ENCODE peak calls at places on chromosome 22, in ten cellular contexts. Q is fibroblast of lung, I is neuronal stem cell, M is IMR-90, B is PC-3, H is GM23338, C is HCT116, J is OCI-LY7, R is mesenchymal stem cell, V is GM23248. D is an unnamed sample.

GRCh38 chr22:20567993-20568417 is 60.6 kb downstream of the MED15 start:
- DNase-seq in I (no peak), H (peak), V (peak), Q (peak), C (peak), B (peak), M (peak), R (peak), J (no peak), D (no peak)

GRCh38 chr22:37021710-37022482 is 2.4 kb downstream of the MPST start:
- DNase-seq in B (peak), V (peak), M (peak), I (peak), J (peak), H (peak), Q (peak), C (peak), R (peak), D (no peak)

GRCh38 chr22:27984723-27985122 is 65.7 kb upstream of the PITPNB start:
- DNase-seq in J (no peak), I (no peak), B (no peak), H (no peak), Q (no peak), C (no peak), V (no peak), M (no peak), R (no peak), D (no peak)

GRCh38 chr22:50151571-50152537 is 18.7 kb upstream of the PANX2 start:
- DNase-seq in R (no peak), B (no peak), H (peak), Q (no peak), V (no peak), M (no peak), I (no peak), J (no peak), C (no peak), D (no peak)

GRCh38 chr22:40239345-40239683 is 61.6 kb downstream of the TNRC6B start:
- DNase-seq in I (no peak), Q (no peak), M (no peak), V (no peak), J (no peak), R (no peak), C (no peak), H (no peak), B (no peak), D (no peak)

GRCh38 chr22:49906799-49907290 is 11.4 kb downstream of the ALG12 start:
- DNase-seq in C (no peak), Q (no peak), M (no peak), B (no peak), H (no peak), V (no peak), J (no peak), R (no peak), I (no peak), D (no peak)

GRCh38 chr22:22911327-22912134 is 23.9 kb downstream of the IGLL5 start:
- DNase-seq in R (no peak), B (no peak), I (no peak), M (no peak), Q (no peak), J (no peak), C (no peak), V (no peak), H (no peak), D (no peak)

GRCh38 chr22:28019881-28020861 is 101.1 kb upstream of the PITPNB start:
- DNase-seq in H (peak), C (peak), I (peak), J (peak), B (peak), M (peak), Q (peak), V (peak), R (peak), D (no peak)

GRCh38 chr22:45692549-45692948 is 20.9 kb downstream of the ATXN10 start:
- DNase-seq in V (peak), B (peak), R (peak), Q (peak), M (peak), C (no peak), I (peak), J (no peak), H (no peak), D (no peak)

GRCh38 chr22:27845603-27846100 is 44.1 kb upstream of the MN1 start:
- DNase-seq in J (no peak), M (no peak), C (no peak), Q (no peak), V (no peak), I (no peak), R (no peak), H (no peak), B (no peak), D (no peak)

GRCh38 chr22:48263791-48264351 is 1501.4 kb downstream of the TBC1D22A start:
- DNase-seq in J (no peak), I (no peak), R (no peak), B (no peak), V (no peak), H (no peak), M (no peak), Q (no peak), C (no peak), D (no peak)

GRCh38 chr22:20405931-20406685 is 12.2 kb downstream of the ZNF74 start:
- DNase-seq in I (no peak), V (no peak), M (no peak), H (no peak), J (no peak), C (no peak), R (no peak), B (no peak), Q (no peak), D (no peak)

GRCh38 chr22:28997342-28997741 is 64.3 kb downstream of the C22orf31 start:
- DNase-seq in V (no peak), J (no peak), R (no peak), B (no peak), M (no peak), Q (no peak), I (no peak), H (no peak), C (no peak), D (no peak)

GRCh38 chr22:50320116-50320515 is 6.7 kb downstream of the DENND6B start:
- DNase-seq in J (no peak), B (no peak), V (no peak), C (no peak), Q (no peak), I (no peak), R (no peak), M (no peak), H (no peak), D (no peak)

GRCh38 chr22:35531202-35531601 is 9.4 kb upstream of the RASD2 start:
- DNase-seq in M (no peak), C (no peak), Q (no peak), H (no peak), R (no peak), J (no peak), B (no peak), V (no peak), I (no peak), D (no peak)

GRCh38 chr22:28702891-28703290 is 23.3 kb upstream of the TTC28 start:
- DNase-seq in M (no peak), R (no peak), V (no peak), B (no peak), I (no peak), C (no peak), Q (no peak), H (no peak), J (no peak), D (no peak)

GRCh38 chr22:19422440-19423301 is 8.9 kb downstream of the HIRA start:
- DNase-seq in I (no peak), R (no peak), M (no peak), B (no peak), H (peak), J (no peak), V (no peak), C (no peak), Q (no peak), D (no peak)

GRCh38 chr22:33247758-33248157 is 189.6 kb upstream of the SYN3 start:
- DNase-seq in R (no peak), Q (no peak), J (no peak), M (no peak), C (no peak), B (no peak), H (no peak), V (peak), I (no peak), D (no peak)

GRCh38 chr22:38843716-38844660 is at the start of gene NPTXR:
- DNase-seq in Q (peak), I (peak), C (no peak), M (peak), H (peak), J (no peak), V (peak), R (peak), B (peak), D (no peak)

GRCh38 chr22:45290410-45290936 is 5.7 kb downstream of the UPK3A start:
- DNase-seq in R (peak), B (peak), I (no peak), V (peak), C (peak), J (no peak), Q (peak), M (peak), H (peak), D (no peak)

GRCh38 chr22:37256075-37256726 is 12.1 kb upstream of the RAC2 start:
- DNase-seq in B (no peak), Q (no peak), C (no peak), I (no peak), M (no peak), R (no peak), V (no peak), H (no peak), J (no peak), D (no peak)

GRCh38 chr22:48555606-48556005 is 1272.1 kb downstream of the BRD1 start:
- DNase-seq in I (no peak), J (no peak), M (no peak), B (no peak), Q (no peak), R (no peak), H (no peak), V (no peak), C (no peak), D (no peak)

GRCh38 chr22:44669725-44670027 is 32.3 kb upstream of the PRR5 start:
- DNase-seq in I (no peak), V (peak), B (no peak), C (no peak), H (peak), R (peak), M (peak), J (no peak), Q (no peak), D (no peak)

GRCh38 chr22:48301421-48301820 is 1526.3 kb downstream of the BRD1 start:
- DNase-seq in Q (no peak), C (no peak), B (no peak), J (no peak), V (no peak), R (no peak), M (no peak), I (no peak), H (no peak), D (no peak)

GRCh38 chr22:37525073-37525745 is 6.0 kb upstream of the CARD10 start:
- DNase-seq in I (no peak), B (peak), V (peak), M (peak), H (no peak), J (no peak), R (peak), C (peak), Q (peak), D (no peak)

GRCh38 chr22:28105396-28105795 is 186.3 kb upstream of the PITPNB start:
- DNase-seq in J (no peak), C (no peak), M (no peak), V (no peak), B (no peak), Q (no peak), H (no peak), I (no peak), R (peak), D (no peak)

GRCh38 chr22:29480512-29481264 is 670 bp downstream of the NEFH start:
- DNase-seq in M (peak), R (peak), B (no peak), V (peak), C (no peak), Q (peak), H (peak), I (no peak), J (no peak), D (no peak)

GRCh38 chr22:19776433-19777031 is 16.0 kb downstream of the TBX1 start:
- DNase-seq in M (peak), I (no peak), H (no peak), V (peak), Q (no peak), R (peak), B (no peak), C (no peak), J (peak), D (no peak)

GRCh38 chr22:49969751-49970527 is 9.4 kb downstream of the PIM3 start:
- DNase-seq in M (no peak), H (no peak), J (no peak), I (no peak), B (no peak), V (no peak), C (no peak), Q (no peak), R (no peak), D (no peak)

GRCh38 chr22:49010086-49010863 is 817.4 kb downstream of the BRD1 start:
- DNase-seq in C (no peak), M (no peak), B (no peak), R (no peak), Q (no peak), J (no peak), I (no peak), V (no peak), H (no peak), D (no peak)

GRCh38 chr22:19353363-19354131 is 62.0 kb upstream of the CLTCL1 start:
- DNase-seq in B (no peak), V (no peak), C (no peak), J (no peak), Q (no peak), M (no peak), I (no peak), R (no peak), H (no peak), D (no peak)

GRCh38 chr22:39463931-39464390 is 7.1 kb downstream of the MGAT3 start:
- DNase-seq in V (peak), C (no peak), I (no peak), M (no peak), B (no peak), J (no peak), R (no peak), H (no peak), Q (peak), D (no peak)

GRCh38 chr22:37496651-37497599 is 10.7 kb upstream of the MFNG start:
- DNase-seq in V (peak), B (peak), C (no peak), I (no peak), J (no peak), M (peak), Q (peak), H (peak), R (peak), D (peak)

GRCh38 chr22:29722587-29722986 is 2.8 kb downstream of the CABP7 start:
- DNase-seq in V (no peak), C (no peak), M (no peak), B (no peak), Q (no peak), J (no peak), H (peak), R (no peak), I (no peak), D (no peak)

GRCh38 chr22:36755316-36755715 is 20.6 kb downstream of the IFT27 start:
- DNase-seq in I (no peak), M (no peak), C (no peak), J (no peak), H (no peak), R (no peak), B (no peak), V (no peak), Q (no peak), D (no peak)

GRCh38 chr22:24189249-24190158 is 8.2 kb downstream of the SUSD2 start:
- DNase-seq in J (peak), I (peak), B (peak), C (no peak), M (peak), H (peak), V (peak), R (peak), Q (peak), D (peak)
- H3K4me3 ChIP-seq in J (no peak), I (no peak), B (no peak), C (no peak), M (no peak), H (no peak), V (no peak), R (no peak), Q (no peak), D (no peak)

DNA sequence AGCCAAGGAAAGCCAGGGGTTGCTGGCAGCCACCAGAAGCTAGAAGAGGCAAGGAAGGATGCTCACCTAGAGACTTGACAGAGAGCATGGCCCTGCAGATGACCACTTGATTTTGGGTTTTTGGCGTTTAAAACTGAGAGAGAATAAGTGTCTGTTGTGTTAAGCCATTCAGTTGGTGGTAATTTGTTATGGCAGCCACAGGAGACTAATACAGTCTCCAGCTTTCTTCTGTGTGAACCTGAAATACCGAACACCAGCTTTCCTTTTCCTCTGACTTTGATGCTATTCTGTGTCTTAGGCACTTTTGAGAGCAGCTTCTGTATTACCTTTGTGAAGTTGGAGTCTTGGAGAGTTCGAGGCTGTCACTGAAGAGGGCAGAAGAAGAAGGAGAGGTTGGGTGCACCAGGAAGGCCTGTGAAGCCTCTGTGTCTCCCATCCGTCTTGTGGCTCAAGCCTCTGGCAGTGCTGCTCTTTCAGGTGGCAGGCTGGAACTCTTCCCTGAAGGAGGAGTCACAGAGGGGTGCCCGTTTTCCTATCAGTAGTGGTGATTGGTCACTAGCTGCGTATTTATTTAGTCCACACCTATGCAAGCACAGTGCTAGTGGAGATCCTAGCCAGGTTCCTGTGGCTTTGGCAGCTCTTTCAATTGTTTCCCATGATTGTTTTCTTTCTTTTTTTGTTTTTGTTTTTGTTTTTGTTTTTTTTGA is 2.5 kb downstream of the TBC1D22A start:
- DNase-seq in B (no peak), V (no peak), Q (no peak), J (no peak), I (no peak), C (no peak), R (no peak), H (no peak), M (no peak), D (no peak)
- H3K4me2 ChIP-seq in B (no peak), V (no peak), Q (no peak), J (peak), I (no peak), C (no peak), R (no peak), H (no peak), M (no peak), D (no peak)

GRCh38 chr22:43001271-43002197 is 13.4 kb downstream of the PACSIN2 start:
- DNase-seq in Q (peak), I (no peak), J (peak), H (no peak), C (no peak), B (no peak), M (no peak), V (peak), R (peak), D (no peak)

GRCh38 chr22:43005106-43005505 is 9.8 kb downstream of the PACSIN2 start:
- DNase-seq in C (no peak), V (peak), Q (no peak), J (no peak), I (no peak), B (no peak), H (no peak), M (no peak), R (peak), D (no peak)

GRCh38 chr22:43004362-43005035 is 10.4 kb downstream of the PACSIN2 start:
- DNase-seq in I (no peak), J (no peak), R (peak), C (no peak), V (peak), H (no peak), Q (peak), B (no peak), M (no peak), D (no peak)

GRCh38 chr22:43000441-43001175 is 14.3 kb downstream of the PACSIN2 start:
- DNase-seq in H (no peak), C (no peak), I (no peak), M (peak), Q (peak), R (peak), V (peak), J (no peak), B (peak), D (no peak)

GRCh38 chr22:43002198-43002577 is 12.8 kb downstream of the PACSIN2 start:
- DNase-seq in M (peak), R (peak), J (no peak), C (no peak), B (peak), Q (peak), H (peak), I (no peak), V (peak), D (no peak)
- H3K4me3 ChIP-seq in M (no peak), R (peak), J (no peak), C (no peak), B (peak), Q (peak), H (no peak), I (no peak), V (peak), D (no peak)

GRCh38 chr22:26417406-26417805 is 11.7 kb upstream of the ASPHD2 start:
- DNase-seq in B (peak), V (no peak), R (no peak), J (no peak), C (no peak), M (no peak), I (no peak), Q (no peak), H (no peak), D (no peak)

GRCh38 chr22:26414347-26414746 is 14.7 kb upstream of the ASPHD2 start:
- DNase-seq in M (no peak), J (no peak), H (no peak), V (no peak), R (no peak), B (no peak), Q (no peak), I (no peak), C (no peak), D (no peak)

GRCh38 chr22:26416670-26417270 is 12.3 kb upstream of the ASPHD2 start:
- DNase-seq in B (peak), R (peak), C (no peak), V (peak), I (no peak), J (no peak), M (peak), H (peak), Q (no peak), D (peak)

GRCh38 chr22:26418620-26419019 is 10.4 kb upstream of the ASPHD2 start:
- DNase-seq in C (no peak), I (no peak), R (no peak), H (no peak), V (no peak), J (no peak), Q (no peak), B (no peak), M (no peak), D (no peak)

DNA sequence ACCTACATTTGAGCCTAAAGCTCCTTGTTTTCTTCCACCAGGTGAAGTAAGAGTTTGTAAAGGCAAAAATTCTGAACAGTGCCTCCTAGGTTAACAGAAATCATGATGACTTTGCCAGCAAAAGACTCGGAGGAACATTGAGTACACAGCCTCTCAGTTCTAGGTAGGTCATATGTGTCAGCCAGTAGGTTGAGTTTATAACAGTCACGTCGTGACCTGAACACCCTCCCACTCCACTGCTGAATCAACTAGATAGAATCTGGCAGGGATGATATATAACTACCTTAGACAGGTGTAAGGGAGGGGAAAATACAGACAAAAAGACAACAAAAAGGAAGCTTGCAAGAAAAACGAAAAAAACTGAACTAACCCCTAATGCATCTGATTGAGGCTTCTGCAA is 12.8 kb upstream of the ASPHD2 start:
- DNase-seq in C (no peak), J (no peak), H (no peak), V (no peak), B (no peak), M (no peak), I (no peak), R (no peak), Q (no peak), D (no peak)
- H3K4me2 ChIP-seq in C (peak), J (no peak), H (no peak), V (no peak), B (peak), M (no peak), I (no peak), R (no peak), Q (no peak), D (peak)

DNA sequence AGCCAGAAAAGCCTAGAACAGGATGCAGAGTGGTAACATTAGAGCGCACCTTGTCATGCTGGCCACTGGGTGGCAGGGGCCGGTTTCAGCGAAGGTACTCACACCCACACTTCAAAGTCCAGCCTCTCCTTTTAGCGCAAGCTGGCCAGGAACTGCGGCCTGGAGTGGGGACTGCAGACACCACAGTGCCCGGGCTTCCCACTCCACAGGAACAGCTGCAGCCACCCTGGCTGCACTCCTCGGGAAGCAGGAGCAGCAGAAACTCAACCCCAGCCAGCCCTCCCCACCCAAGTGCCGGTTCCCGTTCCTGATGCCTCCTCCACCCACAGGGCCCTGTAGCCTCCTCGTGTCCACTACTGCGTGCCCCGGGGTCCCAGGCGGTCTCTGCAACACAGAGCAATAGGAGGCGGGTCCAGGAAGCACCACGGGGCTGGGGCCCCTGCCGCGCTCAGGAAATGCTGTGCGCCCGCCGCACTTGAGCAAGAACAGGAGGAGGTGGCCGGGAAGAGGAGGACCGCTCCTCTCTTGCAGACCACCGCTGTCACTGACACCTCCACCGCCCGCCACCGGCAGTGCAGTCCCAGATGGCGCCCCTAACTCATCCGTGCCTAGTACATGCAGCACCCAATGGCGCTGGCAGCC is 2.2 kb downstream of the RFPL2 start:
- DNase-seq in H (peak), R (peak), I (peak), C (peak), B (peak), M (peak), Q (peak), V (peak), J (peak), D (no peak)
- H3K4me3 ChIP-seq in H (peak), R (no peak), I (no peak), C (no peak), B (no peak), M (no peak), Q (no peak), V (no peak), J (no peak), D (no peak)